ENCODE peak calls at places on chromosomes 7 and 10, in eight cellular contexts. D is Panc1, J is psoas muscle, Y is AG04450, Q is astrocyte, G is left ventricle myocardium inferior, V is esophagus squamous epithelium, C is spleen. S is an unnamed sample.

GRCh38 chr7:34062826-34063225 is 157.5 kb downstream of the BMPER start:
- DNase-seq in D (no peak), J (no peak), Y (no peak), Q (no peak), G (no peak), V (no peak), C (no peak), S (no peak)

GRCh38 chr10:133141963-133142350 is 18.1 kb upstream of the KNDC1 start:
- DNase-seq in D (no peak), J (no peak), Y (no peak), Q (no peak), G (peak; percentile 6), V (no peak), C (peak; percentile 62), S (peak; percentile 39)

GRCh38 chr10:128537888-128538287 is 411.7 kb upstream of the MKI67 start:
- DNase-seq in D (no peak), J (no peak), Y (no peak), Q (no peak), G (no peak), V (no peak), C (no peak), S (no peak)

GRCh38 chr10:96814264-96814663 is 17.8 kb upstream of the LCOR start:
- DNase-seq in D (no peak), J (no peak), Y (no peak), Q (peak; percentile 92), G (no peak), V (no peak), C (no peak), S (no peak)

GRCh38 chr10:61733358-61733940 is 70.7 kb downstream of the CABCOCO1 start:
- DNase-seq in D (peak; percentile 46), J (no peak), Y (peak; percentile 13), Q (peak; percentile 24), G (no peak), V (no peak), C (no peak), S (no peak)

GRCh38 chr7:103445228-103446020 is 583 bp downstream of the SLC26A5 start:
- DNase-seq in D (no peak), J (no peak), Y (no peak), Q (no peak), G (no peak), V (no peak), C (no peak), S (no peak)

GRCh38 chr10:14123066-14123465 is 207.7 kb downstream of the FRMD4A start:
- DNase-seq in D (no peak), J (no peak), Y (no peak), Q (no peak), G (no peak), V (no peak), C (no peak), S (no peak)

GRCh38 chr7:52211930-52212329 is 823.5 kb upstream of the POM121L12 start:
- DNase-seq in D (no peak), J (no peak), Y (no peak), Q (no peak), G (no peak), V (no peak), C (no peak), S (no peak)

GRCh38 chr7:77205706-77206105 is 6.1 kb upstream of the FGL2 start:
- DNase-seq in D (no peak), J (no peak), Y (no peak), Q (no peak), G (no peak), V (no peak), C (no peak), S (no peak)

GRCh38 chr10:86013568-86013967 is 353.0 kb downstream of the GRID1 start:
- DNase-seq in D (no peak), J (no peak), Y (no peak), Q (no peak), G (no peak), V (no peak), C (no peak), S (no peak)

GRCh38 chr10:133364645-133365431 is 7.0 kb upstream of the FUOM start:
- DNase-seq in D (no peak), J (no peak), Y (no peak), Q (no peak), G (no peak), V (no peak), C (no peak), S (no peak)

GRCh38 chr7:105602325-105603305 is 21.3 kb upstream of the EFCAB10 start:
- DNase-seq in D (no peak), J (no peak), Y (no peak), Q (peak; percentile 11), G (no peak), V (no peak), C (no peak), S (no peak)

GRCh38 chr7:100673942-100674431 is 447 bp downstream of the GNB2 start:
- DNase-seq in D (no peak), J (peak; percentile 66), Y (no peak), Q (peak; percentile 20), G (peak; percentile 52), V (no peak), C (peak; percentile 92), S (peak; percentile 72)

GRCh38 chr10:1882168-1882567 is 144.8 kb upstream of the ADARB2 start:
- DNase-seq in D (no peak), J (no peak), Y (no peak), Q (no peak), G (no peak), V (no peak), C (no peak), S (no peak)
- H3K27me3 ChIP-seq in D (no peaks in the 10 kb centered on the region), J (no peaks in the 10 kb centered on the region), Y (no peaks in the 10 kb centered on the region), Q (no peaks in the 10 kb centered on the region), G (no peaks in the 10 kb centered on the region), V (no peaks in the 10 kb centered on the region), C (no peaks in the 10 kb centered on the region), S (no peaks in the 10 kb centered on the region)

GRCh38 chr7:129777195-129777844 is 165.8 kb downstream of the NRF1 start:
- DNase-seq in D (no peak), J (no peak), Y (no peak), Q (no peak), G (no peak), V (no peak), C (no peak), S (no peak)

GRCh38 chr7:129780257-129781127 is 169.0 kb downstream of the NRF1 start:
- DNase-seq in D (peak; percentile 38), J (peak; percentile 66), Y (no peak), Q (no peak), G (no peak), V (no peak), C (peak; percentile 83), S (no peak)

GRCh38 chr7:129779602-129780256 is 168.2 kb downstream of the NRF1 start:
- DNase-seq in D (no peak), J (no peak), Y (no peak), Q (no peak), G (no peak), V (no peak), C (peak; percentile 81), S (no peak)

GRCh38 chr7:129777993-129778769 is 166.7 kb downstream of the NRF1 start:
- DNase-seq in D (no peak), J (no peak), Y (no peak), Q (no peak), G (no peak), V (no peak), C (no peak), S (no peak)

DNA sequence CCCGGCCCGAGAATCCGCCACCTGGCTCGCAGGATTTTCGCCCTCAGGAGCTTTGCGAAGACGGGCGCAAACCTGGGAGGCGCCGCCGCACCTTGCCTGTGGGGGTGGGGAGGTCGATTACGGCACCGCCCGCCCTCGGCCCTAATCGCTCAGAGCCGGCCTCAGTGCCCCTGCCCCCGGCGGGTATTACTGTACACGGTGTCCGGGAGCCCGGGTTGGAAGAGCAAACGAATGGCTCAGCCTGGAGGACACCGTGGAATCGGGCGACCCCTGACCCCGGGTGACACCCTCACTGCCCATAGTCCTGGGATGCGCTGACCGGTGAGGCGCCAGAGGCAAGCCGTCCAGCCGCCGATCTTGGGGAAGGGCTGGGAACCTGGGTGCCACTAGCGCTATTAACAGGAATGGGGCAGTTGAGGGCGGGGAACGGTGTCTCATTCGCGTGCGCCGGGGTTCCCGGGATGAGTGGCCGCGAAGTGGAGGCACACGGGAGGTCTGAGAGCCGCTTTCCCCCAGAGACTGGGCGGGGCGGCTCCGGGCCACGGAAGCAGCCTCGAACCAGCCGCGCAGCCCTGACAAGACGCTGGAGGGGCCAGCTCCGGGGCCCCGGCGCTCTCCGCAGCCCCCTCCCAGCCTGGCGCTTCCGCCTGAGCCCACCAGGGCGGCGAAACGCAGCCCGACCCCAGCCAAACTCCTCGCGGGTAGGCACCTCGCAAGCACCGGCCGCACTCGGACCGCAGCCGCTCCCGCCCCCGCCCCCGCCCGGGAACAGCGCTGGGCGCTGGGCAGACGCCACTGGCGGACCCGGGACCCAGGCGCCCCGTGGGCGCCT is 167.5 kb downstream of the NRF1 start:
- DNase-seq in D (no peak), J (no peak), Y (no peak), Q (no peak), G (no peak), V (no peak), C (no peak), S (no peak)
- H3K27me3 ChIP-seq in D (no peaks in the 10 kb centered on the region), J (peaks cover 56% of the 10 kb centered on the region), Y (peaks cover 88% of the 10 kb centered on the region), Q (peaks cover 70% of the 10 kb centered on the region), G (peaks cover 100% of the 10 kb centered on the region), V (peaks cover 95% of the 10 kb centered on the region), C (peaks cover 94% of the 10 kb centered on the region), S (peaks cover 21% of the 10 kb centered on the region)

GRCh38 chr7:1285556-1286301 is 53.1 kb downstream of the UNCX start:
- DNase-seq in D (no peak), J (peak; percentile 7), Y (no peak), Q (no peak), G (peak; percentile 7), V (no peak), C (peak; percentile 61), S (no peak)
- H3K27me3 ChIP-seq in D (no peaks in the 10 kb centered on the region), J (peaks cover 8% of the 10 kb centered on the region), Y (peaks cover 47% of the 10 kb centered on the region), Q (peaks cover 18% of the 10 kb centered on the region), G (peaks cover 85% of the 10 kb centered on the region), V (peaks cover 84% of the 10 kb centered on the region), C (peaks cover 68% of the 10 kb centered on the region), S (peaks cover 54% of the 10 kb centered on the region)

GRCh38 chr10:11010582-11010981 is 7.1 kb upstream of the CELF2 start:
- DNase-seq in D (no peak), J (no peak), Y (no peak), Q (no peak), G (no peak), V (no peak), C (no peak), S (no peak)
- H3K27me3 ChIP-seq in D (no peaks in the 10 kb centered on the region), J (no peaks in the 10 kb centered on the region), Y (peaks cover 18% of the 10 kb centered on the region), Q (no peaks in the 10 kb centered on the region), G (no peaks in the 10 kb centered on the region), V (peaks cover 29% of the 10 kb centered on the region), C (peaks cover 85% of the 10 kb centered on the region), S (no peaks in the 10 kb centered on the region)

GRCh38 chr10:101113890-101114403 is 17.2 kb upstream of the TLX1 start:
- DNase-seq in D (no peak), J (no peak), Y (no peak), Q (no peak), G (no peak), V (no peak), C (no peak), S (no peak)
- H3K27me3 ChIP-seq in D (no peaks in the 10 kb centered on the region), J (no peaks in the 10 kb centered on the region), Y (peaks cover 58% of the 10 kb centered on the region), Q (peaks cover 49% of the 10 kb centered on the region), G (peaks cover 98% of the 10 kb centered on the region), V (peaks cover 98% of the 10 kb centered on the region), C (peaks cover 83% of the 10 kb centered on the region), S (no peaks in the 10 kb centered on the region)